ENCODE peak calls at places on chromosomes 3 and 15, in five cellular contexts. One of them, this sample, is unnamed.

GRCh38 chr15:80404719-80405553 is 754 bp downstream of the ARNT2 start:
- DNase-seq in T-helper 22 cell: no peak
- DNase-seq in tibial nerve: no peak
- DNase-seq in DMS153: no peak
- DNase-seq in heart left ventricle: no peak
- DNase-seq in this sample: no peak

GRCh38 chr3:50170689-50171088 is 15.6 kb downstream of the SEMA3F start:
- DNase-seq in tibial nerve: no peak
- DNase-seq in T-helper 22 cell: no peak
- DNase-seq in heart left ventricle: peak; percentile 84
- DNase-seq in DMS153: no peak
- DNase-seq in this sample: no peak

GRCh38 chr3:45910892-45911291 is 24.5 kb downstream of the CCR9 start:
- DNase-seq in heart left ventricle: no peak
- DNase-seq in DMS153: no peak
- DNase-seq in T-helper 22 cell: no peak
- DNase-seq in tibial nerve: no peak
- DNase-seq in this sample: no peak

GRCh38 chr15:91855684-91856553 is 2.4 kb downstream of the SLCO3A1 start:
- DNase-seq in heart left ventricle: no peak
- DNase-seq in T-helper 22 cell: no peak
- DNase-seq in DMS153: peak; percentile 55
- DNase-seq in tibial nerve: no peak
- DNase-seq in this sample: peak; percentile 61

GRCh38 chr3:77298405-77298804 is 258.5 kb downstream of the ROBO2 start:
- DNase-seq in heart left ventricle: no peak
- DNase-seq in T-helper 22 cell: no peak
- DNase-seq in DMS153: no peak
- DNase-seq in tibial nerve: no peak
- DNase-seq in this sample: no peak

GRCh38 chr3:24704496-24704895 is 209.8 kb upstream of the THRB start:
- DNase-seq in DMS153: no peak
- DNase-seq in heart left ventricle: no peak
- DNase-seq in tibial nerve: no peak
- DNase-seq in T-helper 22 cell: no peak
- DNase-seq in this sample: no peak

GRCh38 chr3:197847866-197848401 is 56.9 kb downstream of the LRCH3 start:
- DNase-seq in tibial nerve: no peak
- DNase-seq in DMS153: no peak
- DNase-seq in heart left ventricle: no peak
- DNase-seq in T-helper 22 cell: no peak
- DNase-seq in this sample: no peak

GRCh38 chr3:107977571-107977970 is 113.3 kb downstream of the CD47 start:
- DNase-seq in DMS153: no peak
- DNase-seq in tibial nerve: no peak
- DNase-seq in heart left ventricle: no peak
- DNase-seq in T-helper 22 cell: no peak
- DNase-seq in this sample: no peak

GRCh38 chr3:100088735-100089368 is 25.4 kb downstream of the FILIP1L start:
- DNase-seq in DMS153: no peak
- DNase-seq in tibial nerve: no peak
- DNase-seq in heart left ventricle: no peak
- DNase-seq in T-helper 22 cell: no peak
- DNase-seq in this sample: no peak

GRCh38 chr3:112484352-112484751 is 14.9 kb downstream of the BTLA start:
- DNase-seq in heart left ventricle: no peak
- DNase-seq in tibial nerve: no peak
- DNase-seq in T-helper 22 cell: no peak
- DNase-seq in DMS153: no peak
- DNase-seq in this sample: no peak

GRCh38 chr15:65791335-65792129 is 561 bp downstream of the DENND4A start:
- DNase-seq in heart left ventricle: peak; percentile 66
- DNase-seq in T-helper 22 cell: peak; percentile 46
- DNase-seq in DMS153: no peak
- DNase-seq in tibial nerve: peak; percentile 60
- DNase-seq in this sample: peak; percentile 48

GRCh38 chr15:26531489-26531888 is 241.4 kb downstream of the GABRB3 start:
- DNase-seq in tibial nerve: no peak
- DNase-seq in heart left ventricle: no peak
- DNase-seq in DMS153: no peak
- DNase-seq in T-helper 22 cell: no peak
- DNase-seq in this sample: no peak

GRCh38 chr3:111690242-111690641 is 95.1 kb upstream of the ZBED2 start:
- DNase-seq in heart left ventricle: no peak
- DNase-seq in tibial nerve: no peak
- DNase-seq in T-helper 22 cell: no peak
- DNase-seq in DMS153: no peak
- DNase-seq in this sample: no peak

GRCh38 chr15:89227425-89227824 is 6.0 kb upstream of the RLBP1 start:
- DNase-seq in DMS153: no peak
- DNase-seq in heart left ventricle: no peak
- DNase-seq in tibial nerve: no peak
- DNase-seq in T-helper 22 cell: no peak
- DNase-seq in this sample: no peak